ENCODE peak calls at places on chromosome 1, in six cellular contexts. One of them, this sample, is unnamed.

GRCh38 chr1:214028569-214028968 is 40.8 kb downstream of the PROX1 start:
- DNase-seq in HL-60: no peak
- DNase-seq in ovary: no peak
- DNase-seq in IMR-90: no peak
- DNase-seq in GM23338: no peak
- DNase-seq in heart left ventricle: no peak
- DNase-seq in this sample: no peak

GRCh38 chr1:164272156-164272555 is 286.8 kb upstream of the PBX1 start:
- DNase-seq in HL-60: no peak
- DNase-seq in ovary: no peak
- DNase-seq in IMR-90: no peak
- DNase-seq in GM23338: no peak
- DNase-seq in heart left ventricle: no peak
- DNase-seq in this sample: no peak

GRCh38 chr1:236502972-236503639 is 20.7 kb upstream of the LGALS8 start:
- DNase-seq in HL-60: peak
- DNase-seq in ovary: no peak
- DNase-seq in IMR-90: peak
- DNase-seq in GM23338: peak
- DNase-seq in heart left ventricle: peak
- DNase-seq in this sample: peak

GRCh38 chr1:218525451-218526197 is 180.5 kb downstream of the TGFB2 start:
- DNase-seq in HL-60: no peak
- DNase-seq in ovary: no peak
- DNase-seq in IMR-90: no peak
- DNase-seq in GM23338: no peak
- DNase-seq in heart left ventricle: no peak
- DNase-seq in this sample: no peak

GRCh38 chr1:248599396-248599795 is 1.9 kb upstream of the OR2T10 start:
- DNase-seq in HL-60: no peak
- DNase-seq in ovary: no peak
- DNase-seq in IMR-90: no peak
- DNase-seq in GM23338: no peak
- DNase-seq in heart left ventricle: no peak
- DNase-seq in this sample: no peak

GRCh38 chr1:170823120-170823519 is 112.2 kb upstream of the MROH9 start:
- DNase-seq in HL-60: no peak
- DNase-seq in ovary: no peak
- DNase-seq in IMR-90: peak
- DNase-seq in GM23338: no peak
- DNase-seq in heart left ventricle: no peak
- DNase-seq in this sample: no peak

GRCh38 chr1:156122519-156123355 is 8.2 kb downstream of the LMNA start:
- DNase-seq in HL-60: no peak
- DNase-seq in ovary: peak
- DNase-seq in IMR-90: peak
- DNase-seq in GM23338: no peak
- DNase-seq in heart left ventricle: peak
- DNase-seq in this sample: peak

GRCh38 chr1:24166988-24167387 is 20.1 kb downstream of the IFNLR1 start:
- DNase-seq in HL-60: no peak
- DNase-seq in ovary: no peak
- DNase-seq in IMR-90: no peak
- DNase-seq in GM23338: no peak
- DNase-seq in heart left ventricle: no peak
- DNase-seq in this sample: no peak

GRCh38 chr1:226568975-226569741 is 20.6 kb downstream of the STUM start:
- DNase-seq in HL-60: no peak
- DNase-seq in ovary: no peak
- DNase-seq in IMR-90: no peak
- DNase-seq in GM23338: no peak
- DNase-seq in heart left ventricle: no peak
- DNase-seq in this sample: no peak

GRCh38 chr1:16213013-16213412 is 561 bp upstream of the ARHGEF19 start:
- DNase-seq in HL-60: no peak
- DNase-seq in ovary: no peak
- DNase-seq in IMR-90: no peak
- DNase-seq in GM23338: no peak
- DNase-seq in heart left ventricle: no peak
- DNase-seq in this sample: no peak

GRCh38 chr1:16211824-16212223 is 628 bp downstream of the ARHGEF19 start:
- DNase-seq in HL-60: no peak
- DNase-seq in ovary: no peak
- DNase-seq in IMR-90: no peak
- DNase-seq in GM23338: no peak
- DNase-seq in heart left ventricle: no peak
- DNase-seq in this sample: no peak

GRCh38 chr1:16210581-16210980 is 1.9 kb downstream of the ARHGEF19 start:
- DNase-seq in HL-60: no peak
- DNase-seq in ovary: no peak
- DNase-seq in IMR-90: no peak
- DNase-seq in GM23338: no peak
- DNase-seq in heart left ventricle: no peak
- DNase-seq in this sample: no peak

GRCh38 chr1:16209847-16210407 is 2.5 kb downstream of the ARHGEF19 start:
- DNase-seq in HL-60: no peak
- DNase-seq in ovary: no peak
- DNase-seq in IMR-90: peak
- DNase-seq in GM23338: no peak
- DNase-seq in heart left ventricle: no peak
- DNase-seq in this sample: no peak

DNA sequence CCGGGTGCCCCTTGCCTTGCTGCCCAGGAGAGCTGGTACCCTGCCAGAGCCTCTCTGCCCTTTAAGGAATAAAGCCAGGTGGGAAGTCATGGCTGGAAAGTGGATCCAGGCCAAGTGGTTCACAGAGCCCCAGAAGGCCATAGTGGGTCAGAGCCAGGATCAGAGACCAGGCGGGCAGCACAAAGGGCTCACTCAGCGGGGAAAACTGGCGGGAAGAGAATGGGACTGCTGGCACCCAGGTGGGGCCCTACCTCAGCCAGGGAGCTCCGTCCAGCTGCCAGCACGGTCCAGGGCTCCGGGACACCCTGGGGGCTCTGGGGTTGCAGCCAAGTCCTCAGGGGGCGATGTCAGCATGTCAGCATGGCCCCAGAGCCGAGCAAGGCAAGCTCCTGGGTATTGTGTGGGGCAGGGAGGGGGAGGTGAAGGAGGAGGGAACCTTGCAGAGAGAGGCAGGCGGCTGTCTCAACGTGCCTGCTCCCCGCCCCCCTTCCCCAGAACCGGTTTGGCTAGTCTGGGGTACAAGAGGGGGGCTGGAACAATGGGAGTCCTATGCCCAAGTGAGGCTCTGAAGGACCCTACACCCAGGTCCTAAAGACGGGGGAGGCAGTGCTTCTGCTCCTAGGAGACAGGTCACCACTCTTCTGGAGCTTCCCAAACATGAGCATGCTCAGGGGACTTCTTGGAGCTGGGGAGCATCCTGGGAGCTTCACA is at the start of gene ARHGEF19:
- DNase-seq in HL-60: no peak
- DNase-seq in ovary: no peak
- DNase-seq in IMR-90: no peak
- DNase-seq in GM23338: peak
- DNase-seq in heart left ventricle: no peak
- DNase-seq in this sample: no peak
- H3K27ac ChIP-seq in HL-60: no peak
- H3K27ac ChIP-seq in ovary: no peak
- H3K27ac ChIP-seq in IMR-90: no peak
- H3K27ac ChIP-seq in GM23338: peak
- H3K27ac ChIP-seq in heart left ventricle: no peak
- H3K27ac ChIP-seq in this sample: no peak

DNA sequence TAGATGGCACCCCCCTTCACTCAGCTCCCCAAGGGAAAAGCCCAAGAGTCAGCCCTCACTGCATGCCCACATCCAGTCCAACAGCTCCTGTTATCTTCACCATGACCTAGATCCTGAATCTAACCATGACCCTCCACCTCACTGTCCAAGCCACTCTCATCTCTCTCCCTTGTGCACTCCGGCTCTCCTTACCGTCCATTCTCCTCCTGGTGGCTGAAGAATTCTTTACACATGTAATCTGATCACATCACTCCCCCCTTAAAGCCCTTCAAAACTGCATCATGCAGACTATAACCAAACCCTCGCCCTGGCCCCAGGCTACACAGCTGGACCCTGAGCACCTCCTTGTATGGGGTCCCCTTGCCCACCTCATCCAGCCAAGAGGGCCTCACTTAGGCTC is 14.0 kb upstream of the PAQR7 start:
- DNase-seq in HL-60: no peak
- DNase-seq in ovary: peak
- DNase-seq in IMR-90: peak
- DNase-seq in GM23338: peak
- DNase-seq in heart left ventricle: no peak
- DNase-seq in this sample: no peak
- TF ChIP-seq CTCF in HL-60: no peak
- TF ChIP-seq CTCF in ovary: no peak
- TF ChIP-seq CTCF in IMR-90: peak
- TF ChIP-seq CTCF in GM23338: peak
- TF ChIP-seq CTCF in heart left ventricle: no peak
- TF ChIP-seq CTCF in this sample: no peak

DNA sequence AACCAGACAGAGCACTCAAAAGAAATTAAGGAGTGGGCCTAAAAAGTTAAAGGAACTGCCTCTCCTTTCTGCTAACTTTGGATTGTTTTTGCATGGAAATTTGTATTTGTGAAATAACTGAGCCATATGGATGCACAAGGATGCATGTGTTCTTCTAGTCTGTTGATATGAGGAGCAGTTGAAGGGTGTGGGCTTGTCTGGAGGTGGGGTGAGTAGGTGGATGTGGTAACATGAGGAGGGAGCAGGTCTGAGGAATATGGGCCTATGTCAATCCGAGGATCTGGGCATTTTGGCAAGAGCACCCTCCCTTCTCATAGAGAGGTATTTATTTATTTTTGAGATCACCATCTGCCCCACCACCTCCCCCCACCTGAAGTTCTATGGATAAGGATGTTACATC is 13.4 kb downstream of the CACNA1E start:
- DNase-seq in HL-60: no peak
- DNase-seq in ovary: no peak
- DNase-seq in IMR-90: no peak
- DNase-seq in GM23338: no peak
- DNase-seq in heart left ventricle: no peak
- DNase-seq in this sample: no peak
- H3K4me3 ChIP-seq in HL-60: no peak
- H3K4me3 ChIP-seq in ovary: no peak
- H3K4me3 ChIP-seq in IMR-90: no peak
- H3K4me3 ChIP-seq in GM23338: no peak
- H3K4me3 ChIP-seq in heart left ventricle: no peak
- H3K4me3 ChIP-seq in this sample: no peak

GRCh38 chr1:221719987-221720386 is 21.9 kb downstream of the DUSP10 start:
- DNase-seq in HL-60: no peak
- DNase-seq in ovary: no peak
- DNase-seq in IMR-90: no peak
- DNase-seq in GM23338: no peak
- DNase-seq in heart left ventricle: no peak
- DNase-seq in this sample: no peak

GRCh38 chr1:221723018-221723917 is 18.6 kb downstream of the DUSP10 start:
- DNase-seq in HL-60: no peak
- DNase-seq in ovary: no peak
- DNase-seq in IMR-90: peak
- DNase-seq in GM23338: no peak
- DNase-seq in heart left ventricle: no peak
- DNase-seq in this sample: no peak

GRCh38 chr1:221723918-221724263 is 18.0 kb downstream of the DUSP10 start:
- DNase-seq in HL-60: no peak
- DNase-seq in ovary: no peak
- DNase-seq in IMR-90: peak
- DNase-seq in GM23338: peak
- DNase-seq in heart left ventricle: no peak
- DNase-seq in this sample: no peak

GRCh38 chr1:221720545-221720944 is 21.3 kb downstream of the DUSP10 start:
- DNase-seq in HL-60: no peak
- DNase-seq in ovary: no peak
- DNase-seq in IMR-90: peak
- DNase-seq in GM23338: no peak
- DNase-seq in heart left ventricle: no peak
- DNase-seq in this sample: no peak

GRCh38 chr1:221722254-221723017 is 19.5 kb downstream of the DUSP10 start:
- DNase-seq in HL-60: no peak
- DNase-seq in ovary: no peak
- DNase-seq in IMR-90: no peak
- DNase-seq in GM23338: no peak
- DNase-seq in heart left ventricle: no peak
- DNase-seq in this sample: no peak
- H3K27ac ChIP-seq in HL-60: no peak
- H3K27ac ChIP-seq in ovary: no peak
- H3K27ac ChIP-seq in IMR-90: peak
- H3K27ac ChIP-seq in GM23338: no peak
- H3K27ac ChIP-seq in heart left ventricle: no peak
- H3K27ac ChIP-seq in this sample: no peak

This sample was measured in right lobe of liver.